ENCODE peak calls at places on chromosomes 12 and 14, in ten cellular contexts. X is mammary epithelial cell, Q is GM12878, E is endodermal cell, Y is right atrium auricular region, T is uterus, K is caudate nucleus, H is esophagus squamous epithelium, U is OCI-LY7, S is heart left ventricle. N is an unnamed sample.

GRCh38 chr12:45121224-45121623 is 70.3 kb upstream of the DBX2 start:
- DNase-seq in S (no peak), K (no peak), Q (no peak), T (no peak), H (no peak), E (no peak), U (peak), X (no peak), Y (no peak), N (no peak)

GRCh38 chr12:56216461-56216860 is 5.3 kb downstream of the RNF41 start:
- DNase-seq in H (no peak), K (no peak), Y (no peak), X (no peak), S (no peak), E (no peak), T (no peak), U (no peak), Q (no peak), N (no peak)

GRCh38 chr12:19223018-19223417 is 93.5 kb downstream of the PLEKHA5 start:
- DNase-seq in Y (no peak), T (no peak), E (no peak), X (no peak), H (no peak), S (no peak), K (no peak), Q (no peak), U (peak), N (no peak)

GRCh38 chr14:105180598-105181528 is at the start of gene NUDT14:
- DNase-seq in E (peak), S (peak), K (peak), Q (no peak), X (peak), U (peak), H (peak), T (peak), Y (no peak), N (no peak)

GRCh38 chr12:6626654-6627283 is 9.0 kb downstream of the LPAR5 start:
- DNase-seq in K (no peak), Y (no peak), Q (no peak), U (peak), S (no peak), T (no peak), H (no peak), E (no peak), X (no peak), N (no peak)

GRCh38 chr12:131950182-131950913 is 606 bp downstream of the EP400 start:
- DNase-seq in T (no peak), Y (peak), S (peak), X (peak), U (peak), E (peak), H (no peak), K (no peak), Q (no peak), N (no peak)

GRCh38 chr14:105616802-105617192 is 90.4 kb downstream of the TMEM121 start:
- DNase-seq in Y (peak), U (no peak), S (no peak), E (no peak), Q (no peak), H (no peak), K (no peak), X (no peak), T (no peak), N (no peak)

GRCh38 chr14:59481407-59482119 is 2.6 kb downstream of the L3HYPDH start:
- DNase-seq in S (no peak), K (no peak), H (no peak), U (no peak), Q (no peak), E (no peak), Y (no peak), T (no peak), X (no peak), N (no peak)

GRCh38 chr14:76218660-76219059 is 66.9 kb downstream of the GPATCH2L start:
- DNase-seq in Q (no peak), K (no peak), S (no peak), H (no peak), Y (no peak), X (no peak), U (no peak), E (no peak), T (no peak), N (no peak)

GRCh38 chr14:35370969-35371368 is 33.6 kb downstream of the NFKBIA start:
- DNase-seq in H (no peak), S (no peak), X (no peak), K (no peak), E (no peak), T (no peak), Q (no peak), Y (no peak), U (no peak), N (no peak)

GRCh38 chr14:77906446-77906845 is 106.5 kb downstream of the ADCK1 start:
- DNase-seq in Y (no peak), E (no peak), U (no peak), X (no peak), T (no peak), H (no peak), S (no peak), K (no peak), Q (no peak), N (no peak)

GRCh38 chr14:88168498-88169165 is 154.4 kb downstream of the KCNK10 start:
- DNase-seq in X (peak), K (no peak), S (no peak), Y (peak), U (peak), Q (no peak), E (peak), T (no peak), H (no peak), N (peak)

GRCh38 chr12:123660328-123660727 is 10.6 kb upstream of the TCTN2 start:
- DNase-seq in X (peak), Y (no peak), U (no peak), T (no peak), H (no peak), E (no peak), K (no peak), Q (no peak), S (no peak), N (no peak)

GRCh38 chr12:124053855-124054254 is 80.8 kb downstream of the ZNF664 start:
- DNase-seq in Q (no peak), S (peak), U (peak), K (peak), H (no peak), T (peak), X (no peak), E (peak), Y (no peak), N (no peak)

DNA sequence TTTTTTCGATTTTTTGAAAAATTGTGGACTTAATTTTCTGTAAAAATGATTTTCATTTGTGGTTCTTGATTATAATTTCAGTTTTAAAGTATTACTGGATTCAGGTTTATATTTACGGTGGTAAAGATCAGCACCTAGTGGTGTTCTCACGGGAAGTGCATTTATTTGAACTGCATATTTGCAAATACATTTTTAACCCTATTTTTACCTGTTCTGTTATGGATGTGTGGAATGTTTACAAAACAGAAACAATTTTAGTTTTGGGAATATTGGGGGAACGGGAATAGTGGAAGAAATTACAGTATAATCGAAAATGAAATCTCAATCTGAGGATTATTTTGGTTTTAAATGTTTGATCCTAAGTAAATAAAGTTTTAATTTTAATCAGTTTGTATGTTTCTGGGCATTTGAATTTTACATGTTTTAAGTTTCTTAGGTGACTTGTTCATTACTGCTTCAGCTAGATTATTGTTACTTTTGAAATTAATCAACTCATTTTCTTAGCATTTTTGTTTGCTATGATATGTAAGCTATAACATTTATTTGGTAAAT is 805 bp downstream of the ATF7IP start:
- DNase-seq in T (no peak), H (no peak), Y (no peak), Q (no peak), U (peak), S (no peak), X (no peak), E (no peak), K (no peak), N (no peak)
- H3K27ac ChIP-seq in T (peak), H (peak), Y (peak), Q (peak), U (peak), S (peak), X (peak), E (peak), K (peak), N (peak)

GRCh38 chr14:65187421-65188049 is 85.2 kb upstream of the MAX start:
- DNase-seq in Y (no peak), U (no peak), T (no peak), X (no peak), H (no peak), S (no peak), K (no peak), Q (no peak), E (peak), N (no peak)
- H3K27ac ChIP-seq in Y (no peak), U (no peak), T (no peak), X (no peak), H (no peak), S (no peak), K (no peak), Q (no peak), E (no peak), N (no peak)

GRCh38 chr12:54421873-54422250 is 2.8 kb upstream of the ITGA5 start:
- DNase-seq in X (no peak), T (no peak), S (no peak), H (no peak), U (no peak), E (peak), K (no peak), Y (no peak), Q (no peak), N (peak)

GRCh38 chr12:54426690-54427089 is 7.6 kb upstream of the ITGA5 start:
- DNase-seq in X (no peak), E (no peak), Q (no peak), K (no peak), H (no peak), T (no peak), S (no peak), Y (no peak), U (no peak), N (peak)

GRCh38 chr12:54425696-54426095 is 6.6 kb upstream of the ITGA5 start:
- DNase-seq in H (no peak), X (no peak), T (no peak), Y (no peak), S (no peak), E (peak), K (no peak), Q (no peak), U (no peak), N (peak)

GRCh38 chr12:54421175-54421872 is 2.3 kb upstream of the ITGA5 start:
- DNase-seq in T (peak), K (no peak), Y (peak), S (peak), X (no peak), U (no peak), Q (no peak), H (no peak), E (no peak), N (peak)

DNA sequence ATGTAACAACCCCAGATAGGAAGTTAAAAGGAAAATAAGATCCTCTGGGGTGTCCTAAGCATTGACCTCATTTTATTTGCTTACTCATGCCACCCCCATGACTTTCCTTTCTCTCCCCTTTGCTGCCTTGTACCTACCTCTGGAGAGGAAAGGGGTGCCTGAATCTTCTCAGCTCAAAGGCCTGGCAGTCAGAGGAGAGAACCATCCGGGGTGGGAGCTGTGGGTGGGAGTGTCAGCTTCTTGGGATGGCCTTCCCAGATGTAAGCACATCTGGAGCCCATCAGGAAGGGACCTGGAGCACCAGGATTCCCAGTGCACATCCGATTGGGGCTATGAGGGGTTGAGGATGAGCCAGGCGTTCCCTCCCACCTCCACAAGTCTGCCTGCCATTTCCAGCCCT is 5.2 kb upstream of the ITGA5 start:
- DNase-seq in K (no peak), Q (no peak), X (no peak), Y (no peak), U (no peak), E (no peak), T (no peak), S (no peak), H (no peak), N (no peak)
- H3K27ac ChIP-seq in K (no peak), Q (no peak), X (no peak), Y (no peak), U (no peak), E (no peak), T (no peak), S (no peak), H (no peak), N (no peak)

DNA sequence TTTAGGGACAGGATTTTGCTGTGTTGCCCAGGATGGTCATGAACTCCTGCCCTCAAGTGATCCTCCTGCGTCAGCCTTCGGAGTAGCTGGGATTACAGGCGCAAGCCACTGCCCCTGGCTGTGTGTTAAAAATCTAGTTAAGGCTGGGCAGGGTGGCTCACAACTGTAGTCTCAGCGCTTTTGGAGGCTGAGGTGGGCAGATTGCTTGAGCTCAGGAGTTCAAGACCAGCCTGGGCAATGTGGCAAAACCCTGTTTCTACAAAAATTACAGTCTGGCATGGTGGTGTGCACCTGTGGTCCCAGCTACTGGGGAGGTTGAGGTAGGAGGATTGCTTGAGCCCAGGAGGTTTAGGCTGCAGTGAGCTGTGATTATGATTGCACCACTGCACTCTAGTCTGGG is 9.2 kb downstream of the DDIT3 start:
- DNase-seq in T (no peak), H (no peak), U (no peak), K (no peak), E (no peak), X (no peak), S (no peak), Q (no peak), Y (no peak), N (no peak)
- H3K27ac ChIP-seq in T (no peak), H (no peak), U (no peak), K (no peak), E (no peak), X (no peak), S (no peak), Q (no peak), Y (no peak), N (no peak)

DNA sequence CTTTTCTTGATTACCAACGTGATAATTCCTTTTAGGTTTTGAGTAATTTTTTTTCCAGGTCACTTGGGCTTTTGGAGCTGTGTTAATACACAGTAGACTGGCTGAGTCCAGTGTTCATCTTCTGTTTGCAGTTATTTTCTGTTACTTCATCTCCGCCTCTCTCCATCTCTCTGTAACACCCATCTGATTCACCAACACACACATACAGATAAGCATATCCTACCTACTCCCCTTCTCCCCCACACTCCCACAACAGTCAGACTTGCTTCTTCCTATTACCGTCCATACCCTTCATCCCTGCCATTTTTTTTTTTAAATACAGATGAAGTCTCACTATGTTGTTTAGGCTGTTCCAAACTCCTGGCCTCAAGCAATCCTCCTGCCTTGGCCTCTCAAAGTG is 72.7 kb upstream of the MANSC4 start:
- DNase-seq in X (no peak), Q (no peak), T (no peak), H (no peak), Y (no peak), U (no peak), S (no peak), E (no peak), K (no peak), N (no peak)
- H3K27ac ChIP-seq in X (no peak), Q (no peak), T (no peak), H (no peak), Y (no peak), U (no peak), S (no peak), E (no peak), K (no peak), N (no peak)

GRCh38 chr12:9669019-9669326 is 540 bp upstream of the CLEC2D start:
- DNase-seq in K (no peak), S (no peak), E (no peak), X (no peak), U (peak), H (no peak), T (no peak), Y (no peak), Q (no peak), N (no peak)

GRCh38 chr12:9668141-9669018 is 1.1 kb upstream of the CLEC2D start:
- DNase-seq in T (no peak), K (no peak), S (no peak), Q (no peak), U (no peak), X (no peak), H (no peak), Y (no peak), E (no peak), N (no peak)

GRCh38 chr12:9674226-9674590 is 4.7 kb downstream of the CLEC2D start:
- DNase-seq in X (no peak), Y (no peak), S (no peak), T (no peak), H (no peak), E (no peak), U (peak), K (no peak), Q (no peak), N (no peak)

GRCh38 chr12:9669534-9669933 is at the start of gene CLEC2D:
- DNase-seq in K (no peak), T (no peak), X (no peak), U (peak), Y (no peak), Q (peak), S (no peak), E (no peak), H (no peak), N (no peak)

GRCh38 chr12:9673404-9674225 is 4.1 kb downstream of the CLEC2D start:
- DNase-seq in K (no peak), S (peak), Y (no peak), Q (no peak), E (peak), H (no peak), T (peak), X (peak), U (peak), N (no peak)
- H3K27ac ChIP-seq in K (no peak), S (no peak), Y (peak), Q (peak), E (no peak), H (no peak), T (no peak), X (peak), U (peak), N (no peak)